ENCODE peak calls at places on chromosomes 6 and 20, in six cellular contexts. A is cardiac muscle cell, Z is heart right ventricle, L is choroid plexus epithelial cell, W is left lung, X is fibroblast of lung. D is an unnamed sample.

GRCh38 chr6:148146717-148147116 is 195.9 kb upstream of the SASH1 start:
- DNase-seq in W (no peak), X (no peak), L (peak), Z (no peak), A (no peak), D (no peak)

GRCh38 chr20:4811661-4812181 is 90.0 kb downstream of the PRND start:
- DNase-seq in W (peak), L (no peak), A (no peak), X (no peak), Z (peak), D (no peak)

GRCh38 chr6:110662468-110663211 is 152.6 kb downstream of the CDK19 start:
- DNase-seq in Z (no peak), L (no peak), X (peak), W (no peak), A (no peak), D (no peak)

GRCh38 chr6:158409451-158409850 is 97.2 kb downstream of the TULP4 start:
- DNase-seq in L (peak), W (no peak), X (peak), Z (peak), A (no peak), D (no peak)

GRCh38 chr20:25177890-25178321 is 17.6 kb upstream of the ENTPD6 start:
- DNase-seq in Z (no peak), W (no peak), L (peak), X (no peak), A (no peak), D (no peak)

GRCh38 chr6:167907837-167908681 is 81.3 kb downstream of the AFDN start:
- DNase-seq in L (peak), A (peak), X (peak), W (no peak), Z (peak), D (no peak)

GRCh38 chr6:159038914-159039884 is 5.6 kb downstream of the TAGAP start:
- DNase-seq in A (no peak), X (peak), Z (no peak), W (no peak), L (peak), D (no peak)

GRCh38 chr20:61280217-61280980 is 28.3 kb downstream of the CDH4 start:
- DNase-seq in X (no peak), A (no peak), Z (no peak), L (no peak), W (no peak), D (no peak)

GRCh38 chr6:34894693-34895092 is 5.6 kb downstream of the ANKS1A start:
- DNase-seq in Z (no peak), X (no peak), W (no peak), A (no peak), L (no peak), D (no peak)

GRCh38 chr20:45337367-45338120 is 10.7 kb downstream of the SDC4 start:
- DNase-seq in L (peak), W (peak), X (peak), A (peak), Z (peak), D (no peak)

GRCh38 chr6:152669894-152670293 is 27.8 kb upstream of the MYCT1 start:
- DNase-seq in Z (no peak), L (peak), X (peak), A (peak), W (no peak), D (no peak)

GRCh38 chr20:25320035-25320800 is 70.4 kb downstream of the ABHD12 start:
- DNase-seq in Z (no peak), W (peak), L (no peak), X (no peak), A (no peak), D (peak)

GRCh38 chr6:39073471-39074355 is 25.1 kb downstream of the GLP1R start:
- DNase-seq in X (no peak), L (no peak), Z (no peak), A (no peak), W (no peak), D (no peak)

GRCh38 chr6:74505391-74505790 is 700.5 kb downstream of the COL12A1 start:
- DNase-seq in X (peak), A (no peak), Z (no peak), W (no peak), L (no peak), D (no peak)

GRCh38 chr20:45872626-45873025 is 8.4 kb upstream of the ZSWIM1 start:
- DNase-seq in X (no peak), L (no peak), W (no peak), A (no peak), Z (no peak), D (no peak)

GRCh38 chr6:94278146-94278545 is 858.8 kb upstream of the EPHA7 start:
- DNase-seq in X (no peak), Z (no peak), W (no peak), L (no peak), A (no peak), D (no peak)

GRCh38 chr20:61939691-61940360 is 125.9 kb downstream of the TAF4 start:
- DNase-seq in Z (no peak), W (peak), X (no peak), A (no peak), L (no peak), D (no peak)

GRCh38 chr6:103405321-103405720 is 1454.4 kb downstream of the HACE1 start:
- DNase-seq in W (no peak), X (no peak), A (no peak), L (no peak), Z (no peak), D (no peak)

GRCh38 chr6:4402477-4402976 is 267.2 kb upstream of the ECI2 start:
- DNase-seq in Z (peak), W (no peak), X (peak), A (peak), L (peak), D (no peak)

GRCh38 chr20:8388146-8388545 is 256.1 kb downstream of the PLCB1 start:
- DNase-seq in L (peak), X (peak), Z (no peak), A (no peak), W (no peak), D (no peak)

GRCh38 chr6:38651121-38651784 is 11.5 kb upstream of the BTBD9 start:
- DNase-seq in W (no peak), X (peak), Z (no peak), L (no peak), A (no peak), D (no peak)

GRCh38 chr6:64415936-64416335 is 780.3 kb downstream of the PHF3 start:
- DNase-seq in L (peak), W (no peak), X (peak), A (no peak), Z (peak), D (no peak)

GRCh38 chr20:2088904-2089303 is 12.7 kb upstream of the STK35 start:
- DNase-seq in X (no peak), W (no peak), L (no peak), A (no peak), Z (no peak), D (no peak)

GRCh38 chr6:107942164-107942563 is 15.8 kb downstream of the SEC63 start:
- DNase-seq in L (no peak), Z (no peak), X (no peak), W (no peak), A (no peak), D (no peak)

GRCh38 chr6:106273087-106273486 is 52.5 kb downstream of the ATG5 start:
- DNase-seq in L (no peak), X (no peak), W (no peak), Z (no peak), A (no peak), D (no peak)

GRCh38 chr20:40883097-40883496 is 145.5 kb upstream of the TOP1 start:
- DNase-seq in W (no peak), L (no peak), X (no peak), Z (peak), A (no peak), D (no peak)

GRCh38 chr6:108518714-108519576 is 41.8 kb upstream of the FOXO3 start:
- DNase-seq in A (no peak), W (no peak), X (peak), L (peak), Z (no peak), D (no peak)

GRCh38 chr6:31597006-31597405 is 4.2 kb upstream of the NCR3 start:
- DNase-seq in A (peak), L (peak), W (no peak), Z (no peak), X (peak), D (no peak)

GRCh38 chr6:38239719-38240451 is 399.8 kb downstream of the BTBD9 start:
- DNase-seq in Z (no peak), W (no peak), L (no peak), A (no peak), X (peak), D (no peak)

GRCh38 chr6:34834789-34835518 is 43.1 kb downstream of the BLTP3A start:
- DNase-seq in W (no peak), A (no peak), X (no peak), L (peak), Z (no peak), D (no peak)

GRCh38 chr6:134619789-134620188 is 301.9 kb upstream of the SGK1 start:
- DNase-seq in W (no peak), L (peak), X (peak), Z (no peak), A (peak), D (no peak)

GRCh38 chr6:16130932-16131387 is 2.1 kb downstream of the MYLIP start:
- DNase-seq in A (peak), W (no peak), Z (peak), X (peak), L (peak), D (no peak)
- TF ChIP-seq CTCF in A (no peak), W (no peak), Z (no peak), X (no peak), L (no peak), D (no peak)

GRCh38 chr6:65638047-65638831 is 68.8 kb downstream of the EYS start:
- DNase-seq in X (peak), A (peak), Z (no peak), W (peak), L (no peak), D (no peak)
- TF ChIP-seq CTCF in X (peak), A (no peak), Z (no peak), W (no peak), L (peak), D (no peak)

GRCh38 chr6:155706806-155707205 is 251.2 kb upstream of the NOX3 start:
- DNase-seq in W (no peak), Z (no peak), L (no peak), X (no peak), A (no peak), D (no peak)

GRCh38 chr6:155709262-155709661 is 253.6 kb upstream of the NOX3 start:
- DNase-seq in X (no peak), A (no peak), Z (no peak), W (no peak), L (no peak), D (no peak)

GRCh38 chr6:155708100-155708499 is 252.5 kb upstream of the NOX3 start:
- DNase-seq in L (no peak), X (no peak), A (no peak), Z (no peak), W (no peak), D (no peak)

GRCh38 chr6:155706341-155706740 is 250.7 kb upstream of the NOX3 start:
- DNase-seq in X (no peak), A (no peak), L (no peak), W (no peak), Z (no peak), D (no peak)

GRCh38 chr6:155710704-155711103 is 255.1 kb upstream of the NOX3 start:
- DNase-seq in L (no peak), A (no peak), Z (no peak), W (no peak), X (no peak), D (no peak)
- TF ChIP-seq CTCF in L (no peak), A (no peak), Z (no peak), W (no peak), X (no peak), D (no peak)

DNA sequence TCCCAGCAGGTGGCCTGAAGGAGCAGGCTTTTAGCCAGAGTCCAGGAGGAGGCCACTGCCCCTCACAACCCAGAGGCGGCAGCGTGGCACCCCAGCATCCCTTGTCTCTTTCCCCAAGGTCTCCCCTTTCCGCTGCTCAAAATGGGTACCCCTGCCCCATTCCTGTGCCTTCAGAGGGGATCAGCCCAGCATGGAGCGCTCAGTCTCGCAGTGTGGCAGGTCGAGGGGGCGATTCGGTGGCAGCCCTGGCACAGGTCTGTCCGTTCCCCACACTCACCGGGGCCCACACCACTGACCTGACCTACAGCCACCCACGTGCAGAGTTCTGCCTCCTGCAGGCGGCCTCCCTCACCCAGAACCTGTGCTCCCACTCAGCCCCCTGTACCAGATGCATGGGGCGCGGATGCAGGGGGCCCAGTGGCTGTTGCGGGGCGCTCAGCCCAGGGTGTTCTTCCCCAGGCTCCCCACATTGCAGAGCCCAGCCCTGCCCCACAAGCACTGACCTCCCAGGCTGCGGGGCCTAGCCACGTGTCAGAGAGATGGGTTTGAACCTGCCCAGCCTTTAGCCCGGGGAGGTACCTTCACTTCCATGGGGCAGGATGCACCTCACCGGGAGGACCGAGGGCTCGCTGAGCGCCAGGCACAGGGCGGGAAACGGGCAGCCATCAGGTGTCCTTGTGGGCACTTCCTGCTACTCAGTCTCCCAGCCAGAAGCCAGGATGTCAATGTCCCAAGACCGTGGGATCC is 41.8 kb downstream of the DSTN start:
- DNase-seq in X (peak), L (peak), W (peak), A (peak), Z (no peak), D (peak)
- TF ChIP-seq CTCF in X (peak), L (peak), W (no peak), A (peak), Z (no peak), D (peak)

GRCh38 chr6:116139917-116140316 is 14.0 kb upstream of the COL10A1 start:
- DNase-seq in X (no peak), W (no peak), L (no peak), A (peak), Z (no peak), D (no peak)
- TF ChIP-seq CTCF in X (no peak), W (no peak), L (peak), A (no peak), Z (no peak), D (no peak)